ENCODE peak calls at places on chromosome 10, in nine cellular contexts. R is WTC11, I is heart right ventricle, A is heart left ventricle, Q is neural progenitor cell, E is cardiac fibroblast, B is A549, Z is epithelial cell of esophagus, U is H1. O is an unnamed sample.

GRCh38 chr10:95236068-95236903 is 42.2 kb downstream of the ACSM6 start:
- DNase-seq in R (no peak), I (no peak), A (no peak), Q (no peak), E (peak; percentile 66), B (no peak), Z (peak; percentile 63), U (no peak), O (no peak)

GRCh38 chr10:81874878-81875679 is at the start of gene NRG3:
- DNase-seq in R (peak; percentile 47), I (no peak), A (no peak), Q (peak; percentile 80), E (no peak), B (no peak), Z (no peak), U (no peak), O (peak; percentile 49)

GRCh38 chr10:100014129-100014762 is 4.5 kb upstream of the DNMBP start:
- DNase-seq in R (no peak), I (no peak), A (no peak), Q (no peak), E (no peak), B (no peak), Z (no peak), U (no peak), O (no peak)

GRCh38 chr10:98131615-98132014 is 2.8 kb upstream of the R3HCC1L start:
- DNase-seq in R (no peak), I (no peak), A (no peak), Q (no peak), E (no peak), B (no peak), Z (no peak), U (no peak), O (no peak)

GRCh38 chr10:19724287-19724686 is 91.9 kb upstream of the PLXDC2 start:
- DNase-seq in R (no peak), I (no peak), A (no peak), Q (no peak), E (no peak), B (no peak), Z (no peak), U (no peak), O (no peak)

GRCh38 chr10:125190414-125190813 is 30.1 kb upstream of the CTBP2 start:
- DNase-seq in R (no peak), I (no peak), A (no peak), Q (no peak), E (no peak), B (no peak), Z (no peak), U (no peak), O (no peak)

GRCh38 chr10:132606536-132607316 is 69.1 kb downstream of the INPP5A start:
- DNase-seq in R (no peak), I (peak; percentile 69), A (peak; percentile 75), Q (no peak), E (peak; percentile 42), B (no peak), Z (no peak), U (no peak), O (no peak)

GRCh38 chr10:119783665-119784027 is 57.8 kb downstream of the INPP5F start:
- DNase-seq in R (no peak), I (no peak), A (no peak), Q (no peak), E (no peak), B (no peak), Z (no peak), U (no peak), O (no peak)

GRCh38 chr10:68172324-68172723 is 59.6 kb downstream of the ATOH7 start:
- DNase-seq in R (no peak), I (no peak), A (no peak), Q (no peak), E (no peak), B (no peak), Z (no peak), U (no peak), O (no peak)

GRCh38 chr10:35690534-35690933 is 48.4 kb upstream of the FZD8 start:
- DNase-seq in R (no peak), I (no peak), A (no peak), Q (no peak), E (no peak), B (no peak), Z (no peak), U (no peak), O (no peak)

GRCh38 chr10:35986756-35987467 is 344.8 kb upstream of the FZD8 start:
- DNase-seq in R (no peak), I (no peak), A (no peak), Q (no peak), E (peak; percentile 17), B (no peak), Z (no peak), U (no peak), O (no peak)

GRCh38 chr10:93376372-93377296 is 105.5 kb downstream of the MYOF start:
- DNase-seq in R (no peak), I (peak; percentile 25), A (peak; percentile 37), Q (peak; percentile 77), E (peak; percentile 94), B (peak; percentile 76), Z (peak; percentile 91), U (no peak), O (peak; percentile 66)

GRCh38 chr10:50809596-50809995 is 69.9 kb downstream of the ASAH2B start:
- DNase-seq in R (no peak), I (no peak), A (no peak), Q (no peak), E (peak; percentile 69), B (no peak), Z (peak; percentile 45), U (no peak), O (no peak)

GRCh38 chr10:6494934-6495592 is 85.0 kb downstream of the PRKCQ start:
- DNase-seq in R (no peak), I (no peak), A (no peak), Q (no peak), E (no peak), B (no peak), Z (no peak), U (no peak), O (no peak)

GRCh38 chr10:29409241-29410051 is 120.6 kb downstream of the LYZL1 start:
- DNase-seq in R (no peak), I (peak; percentile 82), A (peak; percentile 86), Q (no peak), E (peak; percentile 73), B (peak; percentile 80), Z (peak; percentile 61), U (no peak), O (no peak)

GRCh38 chr10:32949221-32949678 is 8.8 kb downstream of the ITGB1 start:
- DNase-seq in R (no peak), I (no peak), A (no peak), Q (no peak), E (no peak), B (no peak), Z (no peak), U (no peak), O (no peak)

GRCh38 chr10:124589491-124590006 is 127.9 kb downstream of the LHPP start:
- DNase-seq in R (no peak), I (peak; percentile 17), A (peak; percentile 28), Q (no peak), E (no peak), B (no peak), Z (peak; percentile 49), U (no peak), O (no peak)

GRCh38 chr10:104548090-104548489 is 93.0 kb upstream of the SORCS3 start:
- DNase-seq in R (peak; percentile 50), I (no peak), A (no peak), Q (peak; percentile 71), E (peak; percentile 19), B (no peak), Z (peak; percentile 61), U (peak; percentile 5), O (peak; percentile 34)

DNA sequence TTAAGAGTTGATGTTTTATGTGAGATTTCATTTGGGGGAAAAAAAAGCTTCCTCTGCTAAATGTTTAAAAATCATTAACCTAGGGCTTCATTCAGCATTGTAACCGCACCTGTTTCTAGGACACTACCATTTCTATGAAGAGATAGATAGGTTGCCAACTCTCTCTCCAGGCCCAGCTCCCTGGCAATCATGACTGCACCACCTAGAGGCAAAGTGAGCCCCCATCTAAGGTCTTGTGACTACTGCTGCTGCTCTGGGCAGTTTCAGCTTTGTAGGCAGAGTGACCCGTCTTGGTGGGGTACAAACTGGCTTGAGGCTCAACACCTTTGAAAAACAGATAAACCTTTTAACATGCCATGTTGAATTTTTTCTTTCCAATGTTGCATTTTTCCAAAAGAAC is 27.3 kb upstream of the MRC1 start:
- DNase-seq in R (no peak), I (no peak), A (no peak), Q (peak; percentile 17), E (no peak), B (no peak), Z (no peak), U (peak; percentile 7), O (no peak)
- TF ChIP-seq CTCF in R (no peak), I (no peak), A (no peak), Q (peak; percentile 15), E (no peak), B (no peak), Z (no peak), U (peak; percentile 39), O (no peak)

DNA sequence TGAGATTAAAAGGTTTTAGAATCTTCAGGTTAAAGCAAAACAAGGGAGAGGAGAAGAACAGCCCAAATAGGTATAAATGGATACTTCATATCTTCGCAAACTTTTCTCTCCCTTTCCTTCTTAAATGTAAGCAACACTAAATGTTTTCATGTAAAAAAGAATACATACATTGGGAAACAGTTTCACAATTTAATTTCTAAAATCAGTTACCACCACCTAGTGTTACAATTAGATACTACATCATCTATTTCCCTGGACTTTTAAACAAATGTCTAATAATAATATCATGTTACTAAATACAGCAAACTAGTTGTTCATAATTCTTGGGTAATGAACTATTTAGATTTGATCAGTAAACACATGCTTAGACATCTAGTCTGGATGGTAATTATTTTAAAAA is 35.8 kb downstream of the MINDY3 start:
- DNase-seq in R (no peak), I (no peak), A (no peak), Q (no peak), E (peak; percentile 56), B (peak; percentile 3), Z (peak; percentile 25), U (no peak), O (no peak)
- TF ChIP-seq CTCF in R (no peak), I (peak; percentile 26), A (peak; percentile 72), Q (peak; percentile 58), E (peak; percentile 32), B (peak; percentile 48), Z (no peak), U (no peak), O (peak; percentile 77)

GRCh38 chr10:47283848-47284247 is 16.1 kb upstream of the GDF10 start:
- DNase-seq in R (no peak), I (no peak), A (no peak), Q (no peak), E (no peak), B (no peak), Z (no peak), U (no peak), O (no peak)
- TF ChIP-seq CTCF in R (no peak), I (no peak), A (no peak), Q (no peak), E (no peak), B (no peak), Z (no peak), U (no peak), O (no peak)

DNA sequence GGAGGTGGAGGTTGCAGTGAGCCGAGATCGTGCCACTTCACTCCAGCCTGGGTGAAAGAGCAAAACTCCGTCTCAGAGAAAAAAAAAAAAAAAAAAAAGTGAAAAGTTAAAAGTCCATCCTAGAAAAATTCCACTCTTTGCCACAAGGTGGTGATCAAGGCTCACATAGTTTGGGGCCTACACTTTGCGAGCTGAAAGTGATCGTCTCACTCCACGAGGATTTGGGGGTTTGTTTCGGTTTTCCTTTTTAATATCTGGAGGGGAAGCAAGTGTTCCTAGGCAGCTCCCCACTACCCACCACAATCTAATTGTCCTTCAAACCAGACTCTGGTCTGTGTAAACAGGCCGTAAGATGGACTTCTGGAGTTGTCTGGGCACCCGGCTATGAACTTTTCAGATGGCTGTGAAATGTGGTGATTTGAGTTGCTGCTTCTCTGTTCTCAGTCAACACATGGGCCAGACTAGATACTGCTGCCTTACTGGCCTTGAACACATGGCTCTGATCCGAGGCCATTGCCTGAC is 27.1 kb downstream of the PRLHR start:
- DNase-seq in R (peak; percentile 17), I (no peak), A (no peak), Q (peak; percentile 76), E (peak; percentile 80), B (peak; percentile 58), Z (peak; percentile 52), U (no peak), O (peak; percentile 67)
- TF ChIP-seq CTCF in R (peak; percentile 79), I (peak; percentile 76), A (peak; percentile 80), Q (peak; percentile 70), E (peak; percentile 62), B (peak; percentile 77), Z (peak; percentile 70), U (peak; percentile 70), O (peak; percentile 97)